ENCODE peak calls at places on chromosomes 16 and 17, in eight cellular contexts. J, A, R, B, L, G, K and P are unnamed samples.

GRCh38 chr17:2107506-2107905 is 52.6 kb downstream of the HIC1 start:
- DNase-seq in J (no peak), A (no peak), R (no peak), B (no peak), L (no peak), G (no peak), K (no peak), P (no peak)

GRCh38 chr16:5007256-5007655 is 26.5 kb downstream of the NAGPA start:
- DNase-seq in J (no peak), A (no peak), R (no peak), B (no peak), L (no peak), G (no peak), K (no peak), P (no peak)

GRCh38 chr17:83124871-83125514 is 45.6 kb downstream of the METRNL start:
- DNase-seq in J (no peak), A (no peak), R (no peak), B (no peak), L (no peak), G (no peak), K (no peak), P (peak)

GRCh38 chr17:37483311-37484039 is 6.2 kb upstream of the DUSP14 start:
- DNase-seq in J (no peak), A (peak), R (no peak), B (no peak), L (peak), G (no peak), K (no peak), P (no peak)

GRCh38 chr16:89880477-89881367 is 7.3 kb downstream of the TCF25 start:
- DNase-seq in J (no peak), A (no peak), R (no peak), B (no peak), L (no peak), G (no peak), K (no peak), P (no peak)

GRCh38 chr17:35088911-35089845 is 25.7 kb upstream of the RFFL start:
- DNase-seq in J (peak), A (peak), R (no peak), B (peak), L (peak), G (peak), K (no peak), P (peak)

GRCh38 chr16:22782299-22782698 is 31.7 kb upstream of the HS3ST2 start:
- DNase-seq in J (no peak), A (no peak), R (no peak), B (no peak), L (peak), G (no peak), K (no peak), P (peak)

GRCh38 chr16:70151941-70152509 is 21.6 kb upstream of the CLEC18C start:
- DNase-seq in J (no peak), A (no peak), R (no peak), B (peak), L (no peak), G (no peak), K (no peak), P (no peak)

GRCh38 chr17:63694229-63694973 is 5.5 kb downstream of the LIMD2 start:
- DNase-seq in J (no peak), A (peak), R (no peak), B (no peak), L (peak), G (no peak), K (no peak), P (no peak)

GRCh38 chr17:29645516-29646051 is 22.9 kb upstream of the CORO6 start:
- DNase-seq in J (no peak), A (no peak), R (no peak), B (no peak), L (peak), G (no peak), K (no peak), P (peak)

GRCh38 chr16:27491894-27492587 is 57.7 kb downstream of the GTF3C1 start:
- DNase-seq in J (no peak), A (no peak), R (no peak), B (no peak), L (no peak), G (no peak), K (no peak), P (no peak)

GRCh38 chr16:8496364-8496763 is 93.9 kb downstream of the TMEM114 start:
- DNase-seq in J (no peak), A (no peak), R (no peak), B (no peak), L (no peak), G (no peak), K (no peak), P (no peak)

GRCh38 chr16:89061590-89062380 is 31.9 kb upstream of the ACSF3 start:
- DNase-seq in J (no peak), A (no peak), R (no peak), B (no peak), L (no peak), G (no peak), K (no peak), P (no peak)

GRCh38 chr17:79338589-79338988 is 264.0 kb downstream of the ENGASE start:
- DNase-seq in J (no peak), A (no peak), R (no peak), B (no peak), L (no peak), G (no peak), K (no peak), P (no peak)

GRCh38 chr17:49809056-49809455 is 20.6 kb downstream of the KAT7 start:
- DNase-seq in J (no peak), A (no peak), R (no peak), B (no peak), L (no peak), G (no peak), K (no peak), P (no peak)

GRCh38 chr16:89600956-89601355 is 12.5 kb upstream of the DPEP1 start:
- DNase-seq in J (no peak), A (no peak), R (no peak), B (no peak), L (no peak), G (no peak), K (no peak), P (no peak)

GRCh38 chr16:51762081-51762995 is 611.3 kb upstream of the SALL1 start:
- DNase-seq in J (no peak), A (peak), R (peak), B (peak), L (peak), G (peak), K (no peak), P (peak)

GRCh38 chr17:74249966-74250365 is 24.1 kb upstream of the DNAI2 start:
- DNase-seq in J (no peak), A (no peak), R (no peak), B (no peak), L (no peak), G (no peak), K (no peak), P (no peak)

GRCh38 chr16:3135120-3135715 is 389 bp downstream of the ZNF213 start:
- DNase-seq in J (no peak), A (no peak), R (no peak), B (no peak), L (no peak), G (no peak), K (no peak), P (no peak)
- TF ChIP-seq POLR2AphosphoS5 in J (no peak), A (peak), R (no peak), B (no peak), L (no peak), G (no peak), K (no peak), P (no peak)

GRCh38 chr16:49619811-49620157 is 236.1 kb downstream of the ZNF423 start:
- DNase-seq in J (no peak), A (no peak), R (no peak), B (no peak), L (no peak), G (no peak), K (no peak), P (no peak)
- TF ChIP-seq REST in J (no peak), A (no peak), R (no peak), B (no peak), L (no peak), G (no peak), K (no peak), P (no peak)

GRCh38 chr17:4856271-4856936 is 23.3 kb downstream of the MINK1 start:
- DNase-seq in J (no peak), A (no peak), R (no peak), B (no peak), L (no peak), G (no peak), K (no peak), P (no peak)

GRCh38 chr17:4859816-4860625 is 26.9 kb downstream of the MINK1 start:
- DNase-seq in J (no peak), A (peak), R (no peak), B (no peak), L (no peak), G (no peak), K (no peak), P (no peak)

GRCh38 chr17:4856937-4857314 is 23.8 kb downstream of the MINK1 start:
- DNase-seq in J (no peak), A (no peak), R (no peak), B (no peak), L (no peak), G (no peak), K (no peak), P (no peak)

GRCh38 chr17:4858880-4859260 is 25.7 kb downstream of the MINK1 start:
- DNase-seq in J (no peak), A (peak), R (no peak), B (no peak), L (peak), G (no peak), K (no peak), P (no peak)

DNA sequence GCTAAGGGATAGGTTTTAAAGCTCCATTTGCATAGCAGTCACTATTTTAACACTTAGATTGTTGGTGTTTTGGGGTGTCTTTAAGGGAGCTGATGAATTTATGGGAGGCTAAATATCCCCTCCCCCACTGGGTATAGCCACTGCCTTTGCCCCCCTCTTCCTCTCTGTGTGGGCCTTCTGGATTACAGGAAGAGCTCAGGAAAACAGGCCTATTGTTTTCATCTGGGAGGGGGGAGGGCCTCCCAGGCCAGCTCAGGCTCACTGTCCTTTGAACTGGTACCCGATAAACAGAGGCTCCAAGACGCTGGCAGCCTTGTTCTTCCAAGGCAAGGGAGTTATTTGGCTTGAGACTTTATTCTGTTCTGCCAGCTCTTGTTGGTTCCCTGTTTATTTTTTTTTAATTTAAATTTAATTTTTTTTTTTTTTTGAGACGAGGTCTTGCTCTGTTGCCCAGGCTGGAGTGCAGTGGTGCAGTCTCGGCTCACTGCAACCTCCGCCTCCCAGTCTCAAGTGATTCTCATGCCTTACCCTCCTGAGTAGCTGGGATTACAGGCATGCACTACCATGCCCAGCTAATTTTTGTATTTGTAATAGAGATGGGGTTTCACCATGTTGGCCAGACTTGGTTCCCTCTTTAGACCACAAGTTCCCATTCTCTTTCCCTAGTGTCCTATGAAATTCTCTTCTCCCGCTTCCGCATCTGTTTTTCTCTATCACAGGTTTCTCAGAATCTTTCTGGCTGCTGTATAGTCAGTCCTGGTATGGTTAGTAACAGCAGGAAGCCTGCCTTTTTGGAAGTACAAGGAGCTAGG is 25.1 kb downstream of the MINK1 start:
- DNase-seq in J (no peak), A (peak), R (no peak), B (no peak), L (peak), G (peak), K (no peak), P (no peak)
- TF ChIP-seq POLR2AphosphoS5 in J (no peak), A (no peak), R (no peak), B (no peak), L (no peak), G (no peak), K (no peak), P (no peak)

GRCh38 chr17:57665128-57665527 is 80.0 kb downstream of the CCDC182 start:
- DNase-seq in J (no peak), A (peak), R (no peak), B (no peak), L (peak), G (no peak), K (no peak), P (no peak)
- TF ChIP-seq REST in J (no peak), A (no peak), R (no peak), B (no peak), L (no peak), G (no peak), K (no peak), P (no peak)